ENCODE peak calls at places on chromosomes 4 and X, in eight cellular contexts. J is NCI-H2081; K is HEK293T; M is cardiac fibroblast; T is pancreas; F is activated CD4-positive, alpha-beta T cell treated with anti-CD3 and anti-CD28 coated beads, Interleukin-2, amount 50 U/mL, for 4 hours; H is CD4-positive, alpha-beta T cell; Z is RCC 7860. U is an unnamed sample.

GRCh38 chr4:82394896-82395295 is 21.1 kb upstream of the HNRNPD start:
- DNase-seq in M (no peak), J (no peak), T (no peak), K (no peak), F (no peak), Z (peak; percentile 24), H (no peak), U (no peak)

GRCh38 chrX:130084651-130085237 is 25.6 kb downstream of the ELF4 start:
- DNase-seq in Z (no peak), K (no peak), J (no peak), M (no peak), F (no peak), T (no peak), H (no peak), U (no peak)

GRCh38 chrX:116272328-116272727 is 101.8 kb downstream of the AGTR2 start:
- DNase-seq in J (no peak), K (no peak), T (no peak), H (no peak), F (no peak), M (peak; percentile 95), Z (peak; percentile 81), U (no peak)

GRCh38 chrX:12210921-12211320 is 72.6 kb downstream of the FRMPD4 start:
- DNase-seq in Z (peak; percentile 9), J (no peak), T (no peak), F (no peak), H (no peak), K (no peak), M (peak; percentile 6), U (no peak)

GRCh38 chr4:147548251-147548650 is 67.4 kb downstream of the EDNRA start:
- DNase-seq in H (no peak), T (no peak), K (no peak), F (no peak), M (no peak), Z (no peak), J (no peak), U (no peak)

GRCh38 chr4:7418131-7418943 is 16.4 kb downstream of the PSAPL1 start:
- DNase-seq in T (peak; percentile 4), H (no peak), M (no peak), F (no peak), K (no peak), Z (no peak), J (no peak), U (no peak)

GRCh38 chr4:20028694-20029093 is 223.0 kb upstream of the SLIT2 start:
- DNase-seq in M (no peak), H (no peak), T (no peak), K (no peak), Z (no peak), F (no peak), J (no peak), U (no peak)

GRCh38 chrX:104641176-104641575 is 75.2 kb downstream of the IL1RAPL2 start:
- DNase-seq in M (no peak), Z (no peak), H (no peak), K (peak; percentile 43), T (no peak), J (no peak), F (no peak), U (no peak)

GRCh38 chrX:19814240-19814639 is 73.2 kb downstream of the SH3KBP1 start:
- DNase-seq in M (no peak), H (no peak), F (no peak), J (no peak), Z (no peak), K (no peak), T (no peak), U (no peak)